ENCODE peak calls at places on chromosome 1, in six cellular contexts. H is activated T-cell treated with anti-CD3 and anti-CD28 coated beads, Interleukin-2, amount 50 U/mL, for 72 hours; W is mesenteric fat pad; T is stimulated activated CD8-positive, alpha-beta memory T cell treated with anti-CD3 and anti-CD28 coated beads, Interleukin-7, amount 100 ng/mL, for 1 hour; S is Right ventricle myocardium superior; D is aorta. Z is an unnamed sample.

GRCh38 chr1:10622896-10623295 is 148.1 kb downstream of the PEX14 start:
- DNase-seq in D (no peak), T (no peak), S (no peak), W (no peak), H (no peak), Z (no peak)

GRCh38 chr1:178134061-178134460 is 40.2 kb downstream of the RASAL2 start:
- DNase-seq in S (no peak), T (no peak), D (no peak), H (no peak), W (no peak), Z (peak)

GRCh38 chr1:7350804-7351203 is 420.3 kb upstream of the VAMP3 start:
- DNase-seq in H (no peak), D (no peak), W (no peak), T (no peak), S (no peak), Z (no peak)

GRCh38 chr1:179816196-179816960 is 61.2 kb downstream of the TOR1AIP2 start:
- DNase-seq in D (peak), H (no peak), S (peak), W (peak), T (no peak), Z (no peak)

GRCh38 chr1:246838118-246838456 is 93.7 kb downstream of the AHCTF1 start:
- DNase-seq in S (no peak), T (no peak), W (no peak), D (no peak), H (no peak), Z (no peak)

GRCh38 chr1:221284028-221284427 is 404.8 kb downstream of the HLX start:
- DNase-seq in T (no peak), W (no peak), H (no peak), S (no peak), D (no peak), Z (no peak)

GRCh38 chr1:101004061-101004460 is 21.5 kb downstream of the DPH5 start:
- DNase-seq in D (no peak), T (no peak), H (no peak), S (no peak), W (no peak), Z (peak)

GRCh38 chr1:247104965-247105364 is 809 bp upstream of the ZNF669 start:
- DNase-seq in H (no peak), W (no peak), S (no peak), T (no peak), D (no peak), Z (no peak)

GRCh38 chr1:152410599-152410998 is 3.5 kb downstream of the CRNN start:
- DNase-seq in H (no peak), S (no peak), T (no peak), D (no peak), W (no peak), Z (no peak)

GRCh38 chr1:29808141-29808995 is 572.0 kb downstream of the PTPRU start:
- DNase-seq in H (no peak), T (no peak), S (no peak), W (peak), D (peak), Z (no peak)

GRCh38 chr1:235131961-235132360 is 3.3 kb upstream of the TOMM20 start:
- DNase-seq in W (no peak), T (no peak), H (peak), S (no peak), D (no peak), Z (no peak)

GRCh38 chr1:221736714-221737113 is 5.2 kb downstream of the DUSP10 start:
- DNase-seq in W (no peak), S (no peak), T (no peak), H (no peak), D (no peak), Z (no peak)

GRCh38 chr1:119647228-119647733 is 785 bp downstream of the ZNF697 start:
- DNase-seq in T (no peak), S (peak), D (peak), H (no peak), W (no peak), Z (no peak)

GRCh38 chr1:52403566-52404115 is 582 bp downstream of the ORC1 start:
- DNase-seq in S (no peak), T (peak), W (no peak), D (no peak), H (peak), Z (peak)

GRCh38 chr1:192887426-192887825 is 78.6 kb downstream of the RGS2 start:
- DNase-seq in S (no peak), W (no peak), H (no peak), D (no peak), T (no peak), Z (no peak)

GRCh38 chr1:55063562-55063942 is 24.2 kb downstream of the PCSK9 start:
- DNase-seq in W (no peak), H (no peak), S (no peak), D (peak), T (no peak), Z (no peak)

GRCh38 chr1:154840557-154841176 is 29.4 kb downstream of the KCNN3 start:
- DNase-seq in H (no peak), T (no peak), S (no peak), D (no peak), W (no peak), Z (no peak)

GRCh38 chr1:58047265-58047858 is 499.2 kb downstream of the OMA1 start:
- DNase-seq in W (no peak), D (no peak), S (peak), T (no peak), H (peak), Z (no peak)

GRCh38 chr1:230303822-230304221 is 122.3 kb downstream of the PGBD5 start:
- DNase-seq in S (no peak), D (peak), W (no peak), H (no peak), T (no peak), Z (no peak)

GRCh38 chr1:48873944-48874343 is 97.3 kb upstream of the BEND5 start:
- DNase-seq in D (no peak), T (no peak), W (no peak), S (no peak), H (no peak), Z (no peak)

GRCh38 chr1:99218572-99218971 is 45.7 kb upstream of the PLPPR4 start:
- DNase-seq in D (no peak), T (no peak), W (no peak), S (no peak), H (no peak), Z (no peak)

GRCh38 chr1:58848818-58849411 is 65.1 kb upstream of the JUN start:
- DNase-seq in S (peak), W (no peak), H (peak), T (no peak), D (peak), Z (no peak)

GRCh38 chr1:51139474-51139873 is 37.4 kb downstream of the C1orf185 start:
- DNase-seq in W (no peak), S (no peak), D (no peak), T (no peak), H (no peak), Z (no peak)

GRCh38 chr1:161905269-161905884 is 118.3 kb downstream of the OLFML2B start:
- DNase-seq in D (no peak), W (no peak), H (peak), T (no peak), S (no peak), Z (no peak)

GRCh38 chr1:27648602-27649305 is 13.8 kb upstream of the FGR start:
- DNase-seq in W (no peak), D (no peak), T (no peak), S (no peak), H (no peak), Z (no peak)